ENCODE peak calls at places on chromosomes 2 and 18, in six cellular contexts. One of them, this sample, is unnamed.

GRCh38 chr2:190882327-190882766 is 1.7 kb downstream of the GLS start:
- DNase-seq in GM12878: peak; percentile 51
- DNase-seq in BE2C: no peak
- DNase-seq in K562: no peak
- DNase-seq in fibroblast of lung: no peak
- DNase-seq in HepG2: no peak
- DNase-seq in this sample: no peak

GRCh38 chr2:25672500-25673169 is 742 bp downstream of the DTNB start:
- DNase-seq in fibroblast of lung: peak; percentile 36
- DNase-seq in GM12878: no peak
- DNase-seq in HepG2: peak; percentile 43
- DNase-seq in K562: no peak
- DNase-seq in BE2C: peak; percentile 73
- DNase-seq in this sample: peak; percentile 49

GRCh38 chr2:216210711-216211131 is 101.6 kb downstream of the XRCC5 start:
- DNase-seq in HepG2: no peak
- DNase-seq in GM12878: no peak
- DNase-seq in K562: no peak
- DNase-seq in fibroblast of lung: no peak
- DNase-seq in BE2C: no peak
- DNase-seq in this sample: no peak

GRCh38 chr2:3738454-3738853 is 35.1 kb downstream of the DCDC2C start:
- DNase-seq in BE2C: peak; percentile 66
- DNase-seq in HepG2: peak; percentile 74
- DNase-seq in GM12878: no peak
- DNase-seq in fibroblast of lung: peak; percentile 23
- DNase-seq in K562: no peak
- DNase-seq in this sample: no peak

GRCh38 chr2:222926915-222927314 is 66.1 kb downstream of the ACSL3 start:
- DNase-seq in HepG2: no peak
- DNase-seq in fibroblast of lung: no peak
- DNase-seq in BE2C: no peak
- DNase-seq in GM12878: no peak
- DNase-seq in K562: no peak
- DNase-seq in this sample: no peak

GRCh38 chr2:66568650-66569300 is 133.8 kb downstream of the MEIS1 start:
- DNase-seq in HepG2: no peak
- DNase-seq in fibroblast of lung: no peak
- DNase-seq in K562: no peak
- DNase-seq in BE2C: no peak
- DNase-seq in GM12878: no peak
- DNase-seq in this sample: no peak

GRCh38 chr2:69149631-69150215 is 136.7 kb downstream of the ANTXR1 start:
- DNase-seq in BE2C: peak; percentile 33
- DNase-seq in K562: no peak
- DNase-seq in GM12878: no peak
- DNase-seq in HepG2: no peak
- DNase-seq in fibroblast of lung: peak; percentile 46
- DNase-seq in this sample: peak; percentile 53

GRCh38 chr18:46696268-46696667 is 39.2 kb upstream of the LOXHD1 start:
- DNase-seq in fibroblast of lung: no peak
- DNase-seq in HepG2: no peak
- DNase-seq in GM12878: no peak
- DNase-seq in BE2C: no peak
- DNase-seq in K562: no peak
- DNase-seq in this sample: peak; percentile 63

GRCh38 chr2:85694052-85695025 is at the start of gene GNLY:
- DNase-seq in GM12878: no peak
- DNase-seq in HepG2: no peak
- DNase-seq in K562: no peak
- DNase-seq in fibroblast of lung: no peak
- DNase-seq in BE2C: no peak
- DNase-seq in this sample: no peak

GRCh38 chr2:233061591-233062446 is 1.7 kb downstream of the INPP5D start:
- DNase-seq in fibroblast of lung: peak; percentile 61
- DNase-seq in BE2C: no peak
- DNase-seq in K562: peak; percentile 24
- DNase-seq in GM12878: no peak
- DNase-seq in HepG2: peak; percentile 88
- DNase-seq in this sample: peak; percentile 58

GRCh38 chr2:207260021-207260420 is 94.3 kb upstream of the KLF7 start:
- DNase-seq in GM12878: no peak
- DNase-seq in K562: no peak
- DNase-seq in BE2C: no peak
- DNase-seq in fibroblast of lung: no peak
- DNase-seq in HepG2: no peak
- DNase-seq in this sample: no peak

GRCh38 chr18:27165412-27165811 is 19.7 kb downstream of the CHST9 start:
- DNase-seq in K562: no peak
- DNase-seq in BE2C: no peak
- DNase-seq in HepG2: no peak
- DNase-seq in GM12878: no peak
- DNase-seq in fibroblast of lung: no peak
- DNase-seq in this sample: no peak

GRCh38 chr2:45821558-45822271 is 170.2 kb downstream of the PRKCE start:
- DNase-seq in HepG2: peak; percentile 66
- DNase-seq in BE2C: peak; percentile 77
- DNase-seq in GM12878: no peak
- DNase-seq in K562: no peak
- DNase-seq in fibroblast of lung: peak; percentile 73
- DNase-seq in this sample: peak; percentile 26

GRCh38 chr2:26461601-26462023 is 16.3 kb downstream of the OTOF start:
- DNase-seq in BE2C: peak; percentile 5
- DNase-seq in fibroblast of lung: no peak
- DNase-seq in HepG2: no peak
- DNase-seq in GM12878: no peak
- DNase-seq in K562: no peak
- DNase-seq in this sample: no peak

GRCh38 chr2:76268928-76269327 is 558.2 kb upstream of the GCFC2 start:
- DNase-seq in BE2C: peak; percentile 20
- DNase-seq in GM12878: no peak
- DNase-seq in HepG2: no peak
- DNase-seq in fibroblast of lung: peak; percentile 77
- DNase-seq in K562: no peak
- DNase-seq in this sample: no peak

GRCh38 chr2:152097291-152098032 is 1.4 kb downstream of the CACNB4 start:
- DNase-seq in GM12878: no peak
- DNase-seq in BE2C: no peak
- DNase-seq in fibroblast of lung: peak; percentile 32
- DNase-seq in K562: no peak
- DNase-seq in HepG2: peak; percentile 65
- DNase-seq in this sample: no peak

GRCh38 chr18:8507881-8508280 is 101.4 kb upstream of the RAB12 start:
- DNase-seq in HepG2: no peak
- DNase-seq in GM12878: no peak
- DNase-seq in fibroblast of lung: peak; percentile 10
- DNase-seq in BE2C: no peak
- DNase-seq in K562: no peak
- DNase-seq in this sample: no peak

GRCh38 chr2:28750316-28751101 is 1.1 kb upstream of the PPP1CB start:
- DNase-seq in GM12878: no peak
- DNase-seq in BE2C: no peak
- DNase-seq in HepG2: no peak
- DNase-seq in K562: peak; percentile 23
- DNase-seq in fibroblast of lung: peak; percentile 48
- DNase-seq in this sample: peak; percentile 13

GRCh38 chr2:55419236-55419513 is 481 bp downstream of the CCDC88A start:
- DNase-seq in BE2C: peak; percentile 36
- DNase-seq in GM12878: no peak
- DNase-seq in fibroblast of lung: peak; percentile 39
- DNase-seq in K562: peak; percentile 20
- DNase-seq in HepG2: no peak
- DNase-seq in this sample: no peak

GRCh38 chr2:96154506-96155380 is 9.5 kb upstream of the DUSP2 start:
- DNase-seq in K562: no peak
- DNase-seq in fibroblast of lung: no peak
- DNase-seq in BE2C: no peak
- DNase-seq in HepG2: no peak
- DNase-seq in GM12878: no peak
- DNase-seq in this sample: no peak

GRCh38 chr2:238872628-238873400 is 24.9 kb downstream of the TWIST2 start:
- DNase-seq in K562: no peak
- DNase-seq in fibroblast of lung: no peak
- DNase-seq in HepG2: no peak
- DNase-seq in GM12878: no peak
- DNase-seq in BE2C: no peak
- DNase-seq in this sample: no peak
- TF ChIP-seq CTCF in K562: no peak
- TF ChIP-seq CTCF in fibroblast of lung: no peak
- TF ChIP-seq CTCF in HepG2: peak; percentile 52
- TF ChIP-seq CTCF in GM12878: no peak
- TF ChIP-seq CTCF in BE2C: no peak
- TF ChIP-seq CTCF in this sample: no peak

DNA sequence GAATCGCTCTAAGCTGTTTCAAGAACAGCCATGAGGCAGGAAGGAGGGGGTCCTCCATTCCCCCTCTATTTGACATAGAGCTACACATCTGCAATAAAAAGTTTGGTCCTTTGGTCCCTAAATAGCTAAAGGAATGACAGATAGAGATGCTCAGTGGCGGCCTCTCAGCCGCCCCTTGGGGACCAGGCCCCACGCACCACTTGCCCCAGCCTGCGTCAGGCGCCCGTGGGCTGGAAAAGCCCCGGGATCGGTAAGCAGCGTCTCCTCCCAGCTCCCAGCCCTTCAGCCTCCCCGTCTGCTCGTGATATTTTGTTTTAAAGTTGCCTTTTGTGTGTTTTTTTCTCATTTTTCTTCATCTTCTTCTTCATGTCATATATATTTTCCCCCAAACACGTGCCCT is 321.0 kb downstream of the CELF4 start:
- DNase-seq in HepG2: no peak
- DNase-seq in BE2C: no peak
- DNase-seq in GM12878: no peak
- DNase-seq in K562: no peak
- DNase-seq in fibroblast of lung: no peak
- DNase-seq in this sample: no peak
- H3K4me3 ChIP-seq in HepG2: no peak overlapping the region
- H3K4me3 ChIP-seq in BE2C: no peak overlapping the region
- H3K4me3 ChIP-seq in GM12878: no peak overlapping the region
- H3K4me3 ChIP-seq in K562: no peak overlapping the region
- H3K4me3 ChIP-seq in fibroblast of lung: no peak overlapping the region
- H3K4me3 ChIP-seq in this sample: no peak overlapping the region

GRCh38 chr2:160053946-160054345 is 8.5 kb downstream of the PLA2R1 start:
- DNase-seq in GM12878: no peak
- DNase-seq in fibroblast of lung: no peak
- DNase-seq in BE2C: no peak
- DNase-seq in HepG2: no peak
- DNase-seq in K562: no peak
- DNase-seq in this sample: no peak

GRCh38 chr2:160054984-160055725 is 7.3 kb downstream of the PLA2R1 start:
- DNase-seq in K562: no peak
- DNase-seq in BE2C: no peak
- DNase-seq in GM12878: no peak
- DNase-seq in HepG2: no peak
- DNase-seq in fibroblast of lung: peak; percentile 40
- DNase-seq in this sample: no peak

GRCh38 chr2:160052524-160052923 is 9.9 kb downstream of the PLA2R1 start:
- DNase-seq in K562: no peak
- DNase-seq in HepG2: no peak
- DNase-seq in fibroblast of lung: no peak
- DNase-seq in BE2C: no peak
- DNase-seq in GM12878: no peak
- DNase-seq in this sample: no peak

GRCh38 chr2:160051374-160051800 is 11.0 kb downstream of the PLA2R1 start:
- DNase-seq in fibroblast of lung: no peak
- DNase-seq in K562: no peak
- DNase-seq in GM12878: no peak
- DNase-seq in BE2C: no peak
- DNase-seq in HepG2: no peak
- DNase-seq in this sample: no peak

DNA sequence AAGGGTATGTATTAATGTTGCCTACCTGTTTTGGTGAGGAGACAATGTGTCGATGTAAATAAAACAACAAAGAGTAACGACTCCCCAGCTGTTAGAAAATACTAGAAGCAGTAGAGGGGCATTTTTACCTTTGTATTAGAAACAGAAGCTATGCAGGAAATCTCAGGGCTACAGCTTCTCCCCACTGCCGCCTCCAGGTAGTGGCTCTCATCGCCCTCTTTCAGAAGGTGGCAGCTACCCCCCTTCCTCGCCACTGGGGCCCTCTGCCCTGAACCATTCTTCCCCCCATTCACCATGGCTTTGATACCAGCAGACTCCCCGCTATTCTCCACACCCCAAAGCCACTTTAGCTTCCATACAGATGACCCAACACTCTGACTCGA is 6.7 kb downstream of the PLA2R1 start:
- DNase-seq in HepG2: no peak
- DNase-seq in K562: no peak
- DNase-seq in GM12878: no peak
- DNase-seq in fibroblast of lung: no peak
- DNase-seq in BE2C: no peak
- DNase-seq in this sample: no peak
- TF ChIP-seq CTCF in HepG2: no peak
- TF ChIP-seq CTCF in K562: no peak
- TF ChIP-seq CTCF in GM12878: no peak
- TF ChIP-seq CTCF in fibroblast of lung: no peak
- TF ChIP-seq CTCF in BE2C: no peak
- TF ChIP-seq CTCF in this sample: no peak

DNA sequence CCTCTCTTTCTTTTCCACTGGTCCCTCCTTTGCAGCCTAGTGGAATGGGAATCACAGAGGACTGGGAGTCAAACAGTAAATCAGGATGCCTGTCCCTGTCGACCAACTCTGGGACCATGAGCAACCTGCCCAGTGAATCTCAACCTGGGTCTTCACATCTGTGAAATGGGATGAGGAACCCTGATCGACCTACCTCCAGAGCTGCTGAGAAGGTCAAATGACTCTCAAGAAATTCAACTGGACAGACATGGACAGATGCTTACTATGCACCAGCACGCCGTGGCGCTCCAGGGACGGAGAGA is 73.3 kb upstream of the TAF1B start:
- DNase-seq in HepG2: no peak
- DNase-seq in BE2C: no peak
- DNase-seq in GM12878: no peak
- DNase-seq in fibroblast of lung: no peak
- DNase-seq in K562: no peak
- DNase-seq in this sample: no peak
- H3K4me3 ChIP-seq in HepG2: no peak overlapping the region
- H3K4me3 ChIP-seq in BE2C: peak overlapping the region; percentile 58
- H3K4me3 ChIP-seq in GM12878: no peak overlapping the region
- H3K4me3 ChIP-seq in fibroblast of lung: no peak overlapping the region
- H3K4me3 ChIP-seq in K562: no peak overlapping the region
- H3K4me3 ChIP-seq in this sample: no peak overlapping the region

GRCh38 chr2:118492335-118492734 is 355.1 kb downstream of the EN1 start:
- DNase-seq in fibroblast of lung: peak; percentile 56
- DNase-seq in K562: peak; percentile 11
- DNase-seq in BE2C: no peak
- DNase-seq in GM12878: no peak
- DNase-seq in HepG2: peak; percentile 23
- DNase-seq in this sample: no peak
- TF ChIP-seq CTCF in fibroblast of lung: peak; percentile 11
- TF ChIP-seq CTCF in K562: peak; percentile 10
- TF ChIP-seq CTCF in BE2C: peak; percentile 14
- TF ChIP-seq CTCF in GM12878: no peak
- TF ChIP-seq CTCF in HepG2: peak; percentile 29
- TF ChIP-seq CTCF in this sample: no peak

GRCh38 chr2:10045561-10046355 is 2.4 kb downstream of the KLF11 start:
- DNase-seq in HepG2: no peak
- DNase-seq in GM12878: no peak
- DNase-seq in K562: no peak
- DNase-seq in fibroblast of lung: no peak
- DNase-seq in BE2C: no peak
- DNase-seq in this sample: no peak
- H3K4me3 ChIP-seq in HepG2: peak overlapping the region; percentile 14
- H3K4me3 ChIP-seq in GM12878: no peak overlapping the region
- H3K4me3 ChIP-seq in K562: no peak overlapping the region
- H3K4me3 ChIP-seq in fibroblast of lung: no peak overlapping the region
- H3K4me3 ChIP-seq in BE2C: no peak overlapping the region
- H3K4me3 ChIP-seq in this sample: peak overlapping the region; percentile 52

GRCh38 chr2:172074254-172074653 is 11.1 kb upstream of the DLX1 start:
- DNase-seq in HepG2: no peak
- DNase-seq in K562: no peak
- DNase-seq in GM12878: no peak
- DNase-seq in fibroblast of lung: no peak
- DNase-seq in BE2C: no peak
- DNase-seq in this sample: no peak
- TF ChIP-seq CTCF in HepG2: no peak
- TF ChIP-seq CTCF in K562: no peak
- TF ChIP-seq CTCF in GM12878: no peak
- TF ChIP-seq CTCF in fibroblast of lung: no peak
- TF ChIP-seq CTCF in BE2C: no peak
- TF ChIP-seq CTCF in this sample: no peak

This sample was measured in heart right ventricle.